ENCODE peak calls at places on chromosomes 12 and 14, in nine cellular contexts. T, B, L, R, K, V, M, Q and Z are unnamed samples.

GRCh38 chr12:49340971-49341776 is 4.2 kb upstream of the C1QL4 start:
- DNase-seq in M (no peak), K (no peak), R (peak), V (no peak), Q (no peak), T (no peak), L (no peak), B (no peak), Z (no peak)

GRCh38 chr12:26121323-26121740 is 3.5 kb downstream of the BHLHE41 start:
- DNase-seq in L (no peak), B (no peak), K (no peak), V (no peak), M (no peak), R (no peak), Q (no peak), T (no peak), Z (no peak)

GRCh38 chr14:89746135-89746534 is 208.4 kb downstream of the EFCAB11 start:
- DNase-seq in V (no peak), L (no peak), R (no peak), Q (no peak), M (no peak), K (no peak), B (no peak), T (no peak), Z (no peak)

GRCh38 chr12:18859400-18859799 is 121.5 kb downstream of the CAPZA3 start:
- DNase-seq in B (no peak), R (no peak), V (no peak), K (no peak), T (no peak), M (no peak), Q (no peak), L (no peak), Z (no peak)

GRCh38 chr12:121127501-121127900 is 5.2 kb upstream of the P2RX7 start:
- DNase-seq in L (no peak), B (no peak), T (no peak), Q (no peak), R (no peak), M (no peak), K (no peak), V (no peak), Z (no peak)

GRCh38 chr12:3161861-3162260 is 84.7 kb downstream of the TSPAN9 start:
- DNase-seq in B (no peak), V (peak), Q (no peak), R (no peak), M (no peak), L (no peak), T (no peak), K (peak), Z (no peak)

GRCh38 chr14:98494582-98494981 is 777.4 kb downstream of the BCL11B start:
- DNase-seq in L (no peak), M (no peak), K (no peak), R (no peak), Q (no peak), V (no peak), B (no peak), T (no peak), Z (no peak)

GRCh38 chr14:50773632-50774541 is 57.1 kb downstream of the NIN start:
- DNase-seq in L (peak), T (no peak), Q (no peak), K (peak), V (no peak), B (peak), M (no peak), R (no peak), Z (no peak)

GRCh38 chr14:71488703-71489141 is 443.5 kb upstream of the RGS6 start:
- DNase-seq in L (no peak), B (no peak), T (no peak), K (no peak), Q (no peak), R (no peak), M (no peak), V (no peak), Z (no peak)

GRCh38 chr12:116726749-116727148 is 11.1 kb downstream of the SPRING1 start:
- DNase-seq in Q (no peak), R (no peak), T (no peak), V (no peak), L (no peak), M (no peak), K (no peak), B (no peak), Z (no peak)

GRCh38 chr14:92646952-92647461 is 101.4 kb downstream of the LGMN start:
- DNase-seq in L (no peak), R (no peak), T (no peak), B (peak), M (no peak), V (peak), K (no peak), Q (no peak), Z (no peak)

GRCh38 chr12:96811083-96811482 is 96.0 kb upstream of the NEDD1 start:
- DNase-seq in M (no peak), Q (no peak), L (no peak), T (no peak), R (no peak), K (peak), B (no peak), V (no peak), Z (no peak)

DNA sequence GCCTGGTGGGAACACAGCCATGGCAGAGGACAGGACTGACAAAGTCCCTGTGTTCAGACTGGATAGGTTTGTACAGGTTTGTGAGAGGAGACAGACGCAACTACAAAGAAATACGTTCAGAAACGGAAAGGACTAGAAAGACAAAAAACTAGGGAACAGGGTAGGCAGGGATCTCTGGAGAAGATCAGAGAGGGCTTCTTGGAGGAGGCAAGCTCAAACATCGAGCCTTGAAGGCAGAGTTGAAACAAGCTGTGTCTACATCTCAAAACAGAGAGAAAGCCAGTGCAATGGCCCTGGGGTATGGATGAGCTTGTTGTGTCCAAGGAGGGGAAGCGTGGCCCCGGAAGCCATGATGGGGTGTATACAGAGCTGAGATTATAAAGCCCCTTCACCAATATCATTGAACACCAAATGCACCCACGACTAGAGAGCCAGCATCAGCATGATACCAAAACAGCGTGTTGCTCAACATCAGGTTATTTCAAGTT is 89.6 kb upstream of the NCOR2 start:
- DNase-seq in T (no peak), K (no peak), L (no peak), Q (no peak), M (no peak), R (no peak), V (no peak), B (no peak), Z (no peak)
- H3K27ac ChIP-seq in T (no peak), K (no peak), L (peak), Q (no peak), M (no peak), R (no peak), V (no peak), B (peak), Z (no peak)

GRCh38 chr12:132078190-132078589 is 65.9 kb downstream of the DDX51 start:
- DNase-seq in M (no peak), K (no peak), L (no peak), R (no peak), Q (no peak), V (no peak), T (no peak), B (no peak), Z (no peak)

GRCh38 chr12:132079695-132080094 is 64.4 kb downstream of the DDX51 start:
- DNase-seq in L (no peak), Q (no peak), V (no peak), B (no peak), T (no peak), R (no peak), M (no peak), K (no peak), Z (no peak)

GRCh38 chr12:132079190-132079589 is 64.9 kb downstream of the DDX51 start:
- DNase-seq in T (no peak), L (no peak), B (no peak), M (no peak), K (no peak), R (no peak), V (no peak), Q (no peak), Z (no peak)

GRCh38 chr12:132075714-132076553 is 68.2 kb downstream of the DDX51 start:
- DNase-seq in V (peak), R (no peak), K (no peak), T (no peak), Q (no peak), M (no peak), L (no peak), B (no peak), Z (no peak)

GRCh38 chr12:132077322-132078100 is 66.6 kb downstream of the DDX51 start:
- DNase-seq in V (no peak), M (no peak), T (no peak), Q (no peak), B (no peak), R (no peak), L (no peak), K (no peak), Z (no peak)
- TF ChIP-seq CTCF in V (no peak), M (no peak), T (no peak), Q (no peak), B (no peak), R (no peak), L (no peak), K (no peak), Z (no peak)

GRCh38 chr12:13100610-13100881 is 2.9 kb downstream of the GSG1 start:
- DNase-seq in K (no peak), B (no peak), T (no peak), M (no peak), Q (no peak), L (no peak), V (no peak), R (no peak), Z (no peak)

GRCh38 chr12:13099066-13099909 is 4.2 kb downstream of the GSG1 start:
- DNase-seq in R (no peak), T (no peak), M (no peak), Q (no peak), K (no peak), L (no peak), B (no peak), V (no peak), Z (no peak)

GRCh38 chr12:13095266-13095995 is 8.0 kb downstream of the GSG1 start:
- DNase-seq in B (no peak), Q (no peak), V (no peak), M (no peak), K (no peak), L (peak), R (no peak), T (no peak), Z (no peak)

GRCh38 chr12:13099910-13100609 is 3.4 kb downstream of the GSG1 start:
- DNase-seq in R (no peak), Q (no peak), T (no peak), L (no peak), B (no peak), V (no peak), M (no peak), K (no peak), Z (no peak)

DNA sequence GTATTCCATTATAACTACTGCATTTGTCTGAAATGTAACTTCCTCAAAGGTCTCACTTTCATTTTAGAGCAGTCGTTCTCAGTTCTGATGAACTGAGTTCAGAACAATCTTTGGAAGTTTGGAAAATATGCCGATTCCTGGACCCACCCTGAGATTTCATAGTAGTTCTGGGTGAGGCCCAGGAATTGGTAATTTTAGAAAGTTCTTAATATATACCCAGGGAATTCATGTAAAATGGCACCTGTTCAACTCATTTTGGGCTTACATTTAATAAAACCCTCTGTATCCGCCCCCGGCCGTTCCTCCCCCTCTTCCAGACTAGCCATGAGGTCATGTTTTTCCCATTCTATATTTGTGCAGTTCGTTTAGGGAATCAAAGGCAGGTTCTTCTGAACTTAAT is 5.9 kb downstream of the GSG1 start:
- DNase-seq in T (no peak), V (no peak), K (no peak), R (no peak), B (no peak), M (no peak), Q (no peak), L (no peak), Z (peak)
- H3K4me3 ChIP-seq in T (peak), V (peak), K (no peak), R (peak), B (peak), M (peak), Q (peak), L (no peak), Z (peak)

DNA sequence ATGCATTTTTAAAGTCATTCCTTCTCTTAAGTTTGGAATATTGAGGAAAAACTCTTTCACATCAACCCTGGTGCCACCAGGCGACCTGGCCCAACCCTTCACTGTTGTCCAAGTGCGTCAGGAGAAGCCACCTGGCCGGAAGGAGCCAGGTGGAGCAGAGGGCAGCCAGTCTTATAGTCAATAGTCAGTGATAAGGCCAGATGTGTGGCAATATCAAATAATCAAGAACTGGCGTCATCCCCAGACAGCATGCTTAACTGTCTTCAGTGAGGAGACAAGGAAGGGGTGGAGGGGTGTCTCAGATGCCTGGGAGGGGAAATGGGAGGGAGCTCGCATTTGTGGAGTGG is 49.1 kb upstream of the FOS start:
- DNase-seq in K (no peak), Q (no peak), L (no peak), V (no peak), R (peak), M (no peak), T (no peak), B (peak), Z (no peak)
- H3K27ac ChIP-seq in K (no peak), Q (no peak), L (no peak), V (no peak), R (peak), M (peak), T (no peak), B (peak), Z (no peak)

GRCh38 chr12:21451529-21451928 is 14.1 kb downstream of the PYROXD1 start:
- DNase-seq in M (no peak), T (no peak), K (no peak), L (no peak), V (no peak), R (no peak), Q (no peak), B (no peak), Z (no peak)
- TF ChIP-seq CTCF in M (peak), T (no peak), K (no peak), L (no peak), V (no peak), R (no peak), Q (no peak), B (no peak), Z (no peak)

GRCh38 chr12:6646276-6647082 is 753 bp downstream of the ACRBP start:
- DNase-seq in T (no peak), V (no peak), M (no peak), L (no peak), R (peak), B (no peak), K (no peak), Q (no peak), Z (no peak)
- H3K4me3 ChIP-seq in T (peak), V (peak), M (no peak), L (no peak), R (peak), B (peak), K (no peak), Q (peak), Z (peak)

DNA sequence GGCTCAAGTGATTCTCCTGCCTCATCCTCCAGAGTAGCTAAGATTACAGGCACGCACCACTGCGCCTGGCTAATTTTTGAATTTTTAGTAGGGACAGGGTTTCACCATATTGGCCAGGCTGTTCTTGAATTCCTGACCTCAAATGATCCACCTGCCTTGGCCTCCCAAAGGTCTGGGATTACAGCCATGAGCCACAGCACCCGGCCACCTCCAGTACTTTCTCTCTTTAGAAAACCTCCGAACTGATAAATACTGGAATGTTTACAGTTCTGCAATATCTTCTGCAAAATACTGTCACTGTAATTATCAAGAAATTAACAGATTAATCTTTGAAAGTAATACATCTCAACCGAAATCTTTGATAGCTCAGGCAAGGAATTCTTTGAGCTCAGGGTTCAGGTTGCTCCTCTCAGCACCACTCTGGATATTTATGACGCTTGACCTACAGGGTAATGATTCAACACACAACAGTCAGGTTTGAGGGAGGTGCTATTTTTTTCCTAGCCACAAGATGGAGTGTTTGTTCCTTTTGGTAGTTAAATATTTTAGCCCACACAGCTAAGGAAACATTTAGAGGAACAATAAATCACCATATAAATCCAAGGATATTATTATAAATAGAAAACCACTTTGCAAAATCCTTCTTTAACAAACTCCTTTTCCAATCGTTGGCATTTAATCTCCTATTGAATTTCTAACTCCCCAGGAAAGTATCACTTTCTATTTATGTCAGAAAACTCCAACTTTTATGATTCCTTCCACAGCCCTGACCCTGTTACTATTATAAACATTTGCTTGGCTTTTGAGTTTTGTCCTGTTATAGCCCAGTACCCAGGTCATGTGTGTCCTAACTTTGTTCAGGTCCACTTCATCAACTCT is 48.6 kb upstream of the GTF2A1 start:
- DNase-seq in K (peak), B (no peak), L (no peak), Q (no peak), R (no peak), M (peak), V (no peak), T (no peak), Z (no peak)
- H3K27ac ChIP-seq in K (no peak), B (no peak), L (no peak), Q (no peak), R (no peak), M (no peak), V (no peak), T (no peak), Z (no peak)

GRCh38 chr14:68539311-68539737 is 253.5 kb downstream of the ZFP36L1 start:
- DNase-seq in M (no peak), V (no peak), K (no peak), L (no peak), B (no peak), R (no peak), Q (peak), T (no peak), Z (no peak)

GRCh38 chr14:68534301-68534700 is 258.6 kb downstream of the ZFP36L1 start:
- DNase-seq in M (no peak), V (no peak), B (no peak), R (no peak), L (no peak), K (no peak), Q (no peak), T (no peak), Z (no peak)

GRCh38 chr14:68538641-68539040 is 254.2 kb downstream of the ZFP36L1 start:
- DNase-seq in K (no peak), M (no peak), V (no peak), R (no peak), B (no peak), Q (no peak), L (no peak), T (no peak), Z (no peak)

GRCh38 chr14:68539839-68540238 is 253.0 kb downstream of the ZFP36L1 start:
- DNase-seq in V (no peak), Q (peak), T (no peak), R (no peak), K (no peak), L (no peak), M (no peak), B (no peak), Z (no peak)

DNA sequence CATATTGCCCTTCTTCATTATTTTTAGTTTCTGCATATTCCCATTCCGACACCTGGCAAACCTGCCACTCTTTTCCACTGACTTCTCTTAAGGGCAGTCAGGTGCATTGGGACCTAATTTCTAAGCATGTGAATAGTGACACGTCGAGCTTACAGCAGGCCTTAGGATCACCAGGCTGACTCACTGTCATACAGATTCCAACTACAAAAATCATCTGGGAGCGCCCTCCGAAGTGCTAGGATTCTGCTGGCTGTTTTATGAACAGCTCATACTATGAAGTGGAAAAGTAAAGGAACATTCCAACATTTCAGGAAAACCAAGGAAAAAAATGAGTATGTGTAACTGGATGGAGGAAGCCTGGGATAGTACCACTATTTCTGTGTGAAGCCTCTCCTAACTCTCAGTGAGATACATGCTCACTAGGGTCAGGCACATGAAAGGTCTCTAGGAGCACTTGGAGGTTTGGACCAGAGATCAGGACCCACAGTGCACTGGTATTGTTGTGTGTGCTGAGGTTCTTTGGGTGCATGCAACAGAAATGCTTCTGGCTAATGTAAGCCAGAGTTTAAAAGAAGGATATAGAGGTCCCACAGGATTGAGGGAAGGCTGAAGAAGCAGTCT is 257.4 kb downstream of the ZFP36L1 start:
- DNase-seq in L (no peak), Q (no peak), K (no peak), B (no peak), M (peak), T (no peak), R (no peak), V (no peak), Z (no peak)
- TF ChIP-seq CTCF in L (no peak), Q (no peak), K (no peak), B (no peak), M (no peak), T (no peak), R (no peak), V (no peak), Z (no peak)

GRCh38 chr14:77590845-77591506 is 25.5 kb downstream of the SPTLC2 start:
- DNase-seq in R (no peak), T (no peak), K (no peak), B (no peak), M (no peak), Q (no peak), V (no peak), L (no peak), Z (no peak)
- H3K4me3 ChIP-seq in R (no peak), T (no peak), K (no peak), B (no peak), M (no peak), Q (no peak), V (no peak), L (no peak), Z (no peak)